ENCODE peak calls at places on chromosomes 11 and 22, in six cellular contexts. Z is HAP-1, A is NCI-H1105, H is memory B cell, U is Panc1, L is cardiac fibroblast. D is an unnamed sample.

GRCh38 chr11:65471410-65471762 is 27.5 kb upstream of the MALAT1 start:
- DNase-seq in Z (peak), A (peak), H (no peak), U (no peak), L (peak), D (no peak)

GRCh38 chr11:94046796-94047195 is 25.6 kb downstream of the HEPHL1 start:
- DNase-seq in Z (no peak), A (peak), H (no peak), U (no peak), L (no peak), D (no peak)

GRCh38 chr11:15649371-15650104 is 534.8 kb downstream of the INSC start:
- DNase-seq in Z (no peak), A (no peak), H (no peak), U (no peak), L (peak), D (no peak)

GRCh38 chr11:127528297-127528696 is 527.7 kb upstream of the KIRREL3 start:
- DNase-seq in Z (no peak), A (no peak), H (no peak), U (no peak), L (no peak), D (no peak)

GRCh38 chr22:46758867-46759290 is 3.6 kb upstream of the TBC1D22A start:
- DNase-seq in Z (peak), A (no peak), H (peak), U (peak), L (peak), D (peak)

GRCh38 chr11:41578421-41579047 is 119.1 kb upstream of the LRRC4C start:
- DNase-seq in Z (no peak), A (no peak), H (no peak), U (no peak), L (no peak), D (no peak)

GRCh38 chr11:62132188-62132587 is 8.4 kb downstream of the INCENP start:
- DNase-seq in Z (no peak), A (no peak), H (no peak), U (no peak), L (no peak), D (no peak)

GRCh38 chr11:117610901-117611300 is 186.1 kb downstream of the DSCAML1 start:
- DNase-seq in Z (no peak), A (no peak), H (no peak), U (no peak), L (no peak), D (no peak)

GRCh38 chr11:120964857-120965256 is 59.0 kb upstream of the TBCEL start:
- DNase-seq in Z (no peak), A (no peak), H (no peak), U (no peak), L (peak), D (no peak)

GRCh38 chr11:35045219-35045819 is 93.7 kb upstream of the CD44 start:
- DNase-seq in Z (no peak), A (no peak), H (peak), U (no peak), L (no peak), D (no peak)

GRCh38 chr22:46053563-46054090 is 76.7 kb upstream of the WNT7B start:
- DNase-seq in Z (peak), A (peak), H (peak), U (no peak), L (peak), D (no peak)

GRCh38 chr11:88431675-88432341 is 94.3 kb upstream of the CTSC start:
- DNase-seq in Z (no peak), A (no peak), H (no peak), U (no peak), L (no peak), D (no peak)

GRCh38 chr22:49090853-49091135 is 736.9 kb downstream of the BRD1 start:
- DNase-seq in Z (no peak), A (no peak), H (no peak), U (no peak), L (no peak), D (no peak)

GRCh38 chr11:116641561-116642045 is 131.2 kb downstream of the BUD13 start:
- DNase-seq in Z (peak), A (peak), H (peak), U (peak), L (peak), D (peak)

GRCh38 chr22:43109921-43110443 is 568 bp upstream of the BIK start:
- DNase-seq in Z (peak), A (no peak), H (no peak), U (no peak), L (no peak), D (no peak)

GRCh38 chr11:68954970-68955958 is 25.5 kb downstream of the MRGPRD start:
- DNase-seq in Z (no peak), A (no peak), H (no peak), U (no peak), L (peak), D (no peak)

GRCh38 chr11:17683378-17684161 is 35.8 kb upstream of the MYOD1 start:
- DNase-seq in Z (no peak), A (no peak), H (no peak), U (no peak), L (peak), D (no peak)

GRCh38 chr11:62221498-62221897 is 13.0 kb downstream of the SCGB2A1 start:
- DNase-seq in Z (no peak), A (no peak), H (no peak), U (no peak), L (no peak), D (no peak)

GRCh38 chr11:32034680-32035079 is 56.2 kb upstream of the RCN1 start:
- DNase-seq in Z (no peak), A (no peak), H (no peak), U (no peak), L (peak), D (no peak)

GRCh38 chr22:19461506-19461905 is 14.0 kb upstream of the C22orf39 start:
- DNase-seq in Z (no peak), A (no peak), H (no peak), U (no peak), L (no peak), D (no peak)

GRCh38 chr11:126102436-126102894 is 39.8 kb upstream of the CDON start:
- DNase-seq in Z (no peak), A (peak), H (no peak), U (no peak), L (peak), D (no peak)

GRCh38 chr11:67048515-67048914 is 8.1 kb upstream of the RHOD start:
- DNase-seq in Z (no peak), A (no peak), H (no peak), U (no peak), L (no peak), D (no peak)

GRCh38 chr11:95577716-95578460 is 211.7 kb downstream of the FAM76B start:
- DNase-seq in Z (no peak), A (no peak), H (no peak), U (no peak), L (peak), D (no peak)

GRCh38 chr11:94948070-94948617 is 25.2 kb downstream of the CWC15 start:
- DNase-seq in Z (no peak), A (no peak), H (no peak), U (no peak), L (peak), D (no peak)

GRCh38 chr11:91081440-91082088 is 858.7 kb upstream of the CHORDC1 start:
- DNase-seq in Z (no peak), A (no peak), H (no peak), U (no peak), L (peak), D (no peak)

GRCh38 chr11:19723572-19724342 is 11.1 kb downstream of the NAV2 start:
- DNase-seq in Z (no peak), A (no peak), H (no peak), U (no peak), L (peak), D (no peak)

GRCh38 chr22:20259336-20259705 is 8.8 kb downstream of the RTN4R start:
- DNase-seq in Z (no peak), A (no peak), H (no peak), U (no peak), L (no peak), D (no peak)

GRCh38 chr22:41348964-41349484 is 32.7 kb upstream of the TEF start:
- DNase-seq in Z (no peak), A (no peak), H (no peak), U (no peak), L (no peak), D (no peak)

GRCh38 chr11:3353066-3353465 is 25.9 kb downstream of the ZNF195 start:
- DNase-seq in Z (no peak), A (no peak), H (no peak), U (no peak), L (no peak), D (no peak)

GRCh38 chr11:66938582-66939135 is 19.5 kb downstream of the PC start:
- DNase-seq in Z (no peak), A (no peak), H (no peak), U (no peak), L (no peak), D (no peak)

GRCh38 chr22:24432059-24432853 is 4.9 kb downstream of the ADORA2A start:
- DNase-seq in Z (no peak), A (peak), H (no peak), U (no peak), L (peak), D (no peak)

GRCh38 chr22:25392584-25392983 is 171.9 kb upstream of the GRK3 start:
- DNase-seq in Z (no peak), A (no peak), H (no peak), U (no peak), L (no peak), D (no peak)

GRCh38 chr11:6572215-6572614 is 31.2 kb downstream of the RRP8 start:
- DNase-seq in Z (no peak), A (no peak), H (no peak), U (no peak), L (peak), D (no peak)

GRCh38 chr11:61413496-61413895 is 16.3 kb downstream of the CPSF7 start:
- DNase-seq in Z (no peak), A (no peak), H (no peak), U (no peak), L (peak), D (no peak)

GRCh38 chr11:120034881-120035620 is 102.9 kb downstream of the TRIM29 start:
- DNase-seq in Z (no peak), A (peak), H (no peak), U (no peak), L (no peak), D (no peak)

GRCh38 chr22:27218012-27218483 is 560.7 kb downstream of the MIAT start:
- DNase-seq in Z (no peak), A (no peak), H (no peak), U (no peak), L (no peak), D (no peak)

GRCh38 chr11:60485987-60486386 is 6.6 kb upstream of the MS4A12 start:
- DNase-seq in Z (peak), A (no peak), H (peak), U (peak), L (no peak), D (peak)